ENCODE peak calls at places on chromosomes 6 and 20, in seven cellular contexts. One of them, this sample, is unnamed.

GRCh38 chr6:137775720-137776119 is 91.3 kb upstream of the TNFAIP3 start:
- DNase-seq in astrocyte: no peak
- DNase-seq in MM.1S: no peak
- DNase-seq in neuronal stem cell: no peak
- DNase-seq in DND-41: no peak
- DNase-seq in IMR-90: no peak
- DNase-seq in endothelial cell of umbilical vein: peak
- DNase-seq in this sample: no peak

GRCh38 chr6:89941031-89941775 is 46.9 kb downstream of the GJA10 start:
- DNase-seq in IMR-90: no peak
- DNase-seq in MM.1S: no peak
- DNase-seq in DND-41: no peak
- DNase-seq in endothelial cell of umbilical vein: no peak
- DNase-seq in neuronal stem cell: no peak
- DNase-seq in astrocyte: peak
- DNase-seq in this sample: peak

GRCh38 chr20:63547484-63548480 is at the start of gene SRMS:
- DNase-seq in IMR-90: no peak
- DNase-seq in DND-41: no peak
- DNase-seq in endothelial cell of umbilical vein: no peak
- DNase-seq in MM.1S: no peak
- DNase-seq in astrocyte: no peak
- DNase-seq in neuronal stem cell: no peak
- DNase-seq in this sample: no peak

GRCh38 chr6:150167479-150167873 is 24.6 kb downstream of the PPP1R14C start:
- DNase-seq in DND-41: no peak
- DNase-seq in astrocyte: no peak
- DNase-seq in MM.1S: no peak
- DNase-seq in IMR-90: no peak
- DNase-seq in neuronal stem cell: no peak
- DNase-seq in endothelial cell of umbilical vein: no peak
- DNase-seq in this sample: no peak

GRCh38 chr6:152273638-152274037 is 363.5 kb downstream of the SYNE1 start:
- DNase-seq in neuronal stem cell: peak
- DNase-seq in astrocyte: peak
- DNase-seq in endothelial cell of umbilical vein: no peak
- DNase-seq in DND-41: no peak
- DNase-seq in IMR-90: no peak
- DNase-seq in MM.1S: no peak
- DNase-seq in this sample: peak

GRCh38 chr6:130282234-130282995 is 59.7 kb upstream of the SAMD3 start:
- DNase-seq in DND-41: no peak
- DNase-seq in neuronal stem cell: no peak
- DNase-seq in astrocyte: peak
- DNase-seq in IMR-90: peak
- DNase-seq in endothelial cell of umbilical vein: peak
- DNase-seq in MM.1S: peak
- DNase-seq in this sample: peak

GRCh38 chr6:125095501-125096301 is 57.9 kb upstream of the TPD52L1 start:
- DNase-seq in neuronal stem cell: no peak
- DNase-seq in IMR-90: peak
- DNase-seq in endothelial cell of umbilical vein: peak
- DNase-seq in DND-41: no peak
- DNase-seq in MM.1S: no peak
- DNase-seq in astrocyte: peak
- DNase-seq in this sample: peak

GRCh38 chr6:44653761-44654218 is 266.3 kb downstream of the CDC5L start:
- DNase-seq in endothelial cell of umbilical vein: peak
- DNase-seq in DND-41: no peak
- DNase-seq in MM.1S: no peak
- DNase-seq in neuronal stem cell: no peak
- DNase-seq in IMR-90: peak
- DNase-seq in astrocyte: peak
- DNase-seq in this sample: peak

GRCh38 chr6:30754631-30755030 is 10.3 kb upstream of the IER3 start:
- DNase-seq in astrocyte: peak
- DNase-seq in DND-41: no peak
- DNase-seq in IMR-90: peak
- DNase-seq in MM.1S: no peak
- DNase-seq in endothelial cell of umbilical vein: no peak
- DNase-seq in neuronal stem cell: no peak
- DNase-seq in this sample: no peak

GRCh38 chr6:146337376-146337775 is 206.3 kb upstream of the RAB32 start:
- DNase-seq in endothelial cell of umbilical vein: peak
- DNase-seq in MM.1S: no peak
- DNase-seq in DND-41: no peak
- DNase-seq in neuronal stem cell: no peak
- DNase-seq in astrocyte: no peak
- DNase-seq in IMR-90: no peak
- DNase-seq in this sample: peak

GRCh38 chr6:56759521-56759920 is 116.8 kb upstream of the DST start:
- DNase-seq in neuronal stem cell: peak
- DNase-seq in endothelial cell of umbilical vein: no peak
- DNase-seq in DND-41: no peak
- DNase-seq in IMR-90: no peak
- DNase-seq in MM.1S: peak
- DNase-seq in astrocyte: no peak
- DNase-seq in this sample: no peak

GRCh38 chr20:41176711-41177552 is 39.6 kb downstream of the PLCG1 start:
- DNase-seq in neuronal stem cell: no peak
- DNase-seq in IMR-90: no peak
- DNase-seq in MM.1S: no peak
- DNase-seq in DND-41: no peak
- DNase-seq in endothelial cell of umbilical vein: no peak
- DNase-seq in astrocyte: no peak
- DNase-seq in this sample: no peak

GRCh38 chr6:4491501-4492260 is 284.5 kb upstream of the CDYL start:
- DNase-seq in endothelial cell of umbilical vein: peak
- DNase-seq in IMR-90: peak
- DNase-seq in DND-41: no peak
- DNase-seq in MM.1S: no peak
- DNase-seq in neuronal stem cell: no peak
- DNase-seq in astrocyte: no peak
- DNase-seq in this sample: peak

GRCh38 chr20:600141-600540 is 10.0 kb downstream of the TCF15 start:
- DNase-seq in DND-41: no peak
- DNase-seq in IMR-90: no peak
- DNase-seq in neuronal stem cell: no peak
- DNase-seq in endothelial cell of umbilical vein: no peak
- DNase-seq in astrocyte: no peak
- DNase-seq in MM.1S: no peak
- DNase-seq in this sample: no peak

GRCh38 chr6:168925671-168926070 is 328.0 kb downstream of the THBS2 start:
- DNase-seq in neuronal stem cell: no peak
- DNase-seq in IMR-90: no peak
- DNase-seq in astrocyte: no peak
- DNase-seq in MM.1S: no peak
- DNase-seq in DND-41: no peak
- DNase-seq in endothelial cell of umbilical vein: no peak
- DNase-seq in this sample: no peak

GRCh38 chr6:150492507-150492906 is 107.2 kb upstream of the PLEKHG1 start:
- DNase-seq in neuronal stem cell: no peak
- DNase-seq in MM.1S: no peak
- DNase-seq in endothelial cell of umbilical vein: no peak
- DNase-seq in DND-41: no peak
- DNase-seq in IMR-90: no peak
- DNase-seq in astrocyte: no peak
- DNase-seq in this sample: no peak

GRCh38 chr20:62369508-62370114 is 2.5 kb upstream of the LAMA5 start:
- DNase-seq in MM.1S: no peak
- DNase-seq in neuronal stem cell: no peak
- DNase-seq in astrocyte: no peak
- DNase-seq in IMR-90: no peak
- DNase-seq in DND-41: no peak
- DNase-seq in endothelial cell of umbilical vein: no peak
- DNase-seq in this sample: no peak
- H3K4me3 ChIP-seq in MM.1S: no peak
- H3K4me3 ChIP-seq in neuronal stem cell: no peak
- H3K4me3 ChIP-seq in astrocyte: no peak
- H3K4me3 ChIP-seq in IMR-90: no peak
- H3K4me3 ChIP-seq in DND-41: no peak
- H3K4me3 ChIP-seq in endothelial cell of umbilical vein: no peak
- H3K4me3 ChIP-seq in this sample: peak

GRCh38 chr20:50242178-50242514 is 51.5 kb downstream of the CEBPB start:
- DNase-seq in endothelial cell of umbilical vein: no peak
- DNase-seq in neuronal stem cell: no peak
- DNase-seq in IMR-90: no peak
- DNase-seq in DND-41: no peak
- DNase-seq in MM.1S: no peak
- DNase-seq in astrocyte: no peak
- DNase-seq in this sample: no peak
- H3K9ac ChIP-seq in endothelial cell of umbilical vein: no peak
- H3K9ac ChIP-seq in neuronal stem cell: no peak
- H3K9ac ChIP-seq in IMR-90: no peak
- H3K9ac ChIP-seq in DND-41: no peak
- H3K9ac ChIP-seq in MM.1S: no peak
- H3K9ac ChIP-seq in astrocyte: peak
- H3K9ac ChIP-seq in this sample: no peak

GRCh38 chr6:10542135-10542689 is 21.1 kb downstream of the GCNT2 start:
- DNase-seq in astrocyte: no peak
- DNase-seq in endothelial cell of umbilical vein: no peak
- DNase-seq in neuronal stem cell: no peak
- DNase-seq in IMR-90: no peak
- DNase-seq in DND-41: no peak
- DNase-seq in MM.1S: no peak
- DNase-seq in this sample: no peak

GRCh38 chr6:10543488-10543887 is 22.3 kb downstream of the GCNT2 start:
- DNase-seq in IMR-90: no peak
- DNase-seq in MM.1S: no peak
- DNase-seq in astrocyte: no peak
- DNase-seq in DND-41: no peak
- DNase-seq in endothelial cell of umbilical vein: no peak
- DNase-seq in neuronal stem cell: no peak
- DNase-seq in this sample: no peak

GRCh38 chr6:10540073-10540746 is 19.1 kb downstream of the GCNT2 start:
- DNase-seq in DND-41: no peak
- DNase-seq in astrocyte: no peak
- DNase-seq in neuronal stem cell: no peak
- DNase-seq in endothelial cell of umbilical vein: no peak
- DNase-seq in MM.1S: no peak
- DNase-seq in IMR-90: no peak
- DNase-seq in this sample: no peak

GRCh38 chr6:10537726-10538125 is 16.6 kb downstream of the GCNT2 start:
- DNase-seq in neuronal stem cell: no peak
- DNase-seq in endothelial cell of umbilical vein: no peak
- DNase-seq in DND-41: no peak
- DNase-seq in MM.1S: no peak
- DNase-seq in astrocyte: no peak
- DNase-seq in IMR-90: no peak
- DNase-seq in this sample: no peak

DNA sequence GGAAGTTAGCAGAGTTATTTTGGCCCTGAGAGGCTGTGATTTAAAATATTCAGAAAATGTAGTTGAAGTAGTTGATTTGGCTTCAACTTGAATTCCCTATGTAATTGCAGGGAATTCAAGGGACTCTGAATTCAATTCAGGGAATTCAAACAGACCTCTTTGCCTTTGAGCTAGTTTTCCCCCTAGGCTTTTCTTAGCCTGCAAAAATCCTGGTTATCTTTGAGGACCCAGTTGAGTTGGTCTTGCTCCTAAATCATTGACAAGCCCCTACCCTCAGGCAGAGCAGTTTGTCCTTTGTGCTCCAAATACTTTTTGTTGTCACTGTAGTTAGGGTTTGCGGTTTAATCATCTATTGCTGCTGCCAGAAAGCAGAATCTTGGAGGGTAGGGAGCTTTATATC is 20.4 kb downstream of the GCNT2 start:
- DNase-seq in neuronal stem cell: no peak
- DNase-seq in MM.1S: no peak
- DNase-seq in DND-41: no peak
- DNase-seq in astrocyte: no peak
- DNase-seq in endothelial cell of umbilical vein: no peak
- DNase-seq in IMR-90: no peak
- DNase-seq in this sample: no peak
- H2AFZ ChIP-seq in neuronal stem cell: no peak
- H2AFZ ChIP-seq in MM.1S: no peak
- H2AFZ ChIP-seq in DND-41: no peak
- H2AFZ ChIP-seq in astrocyte: no peak
- H2AFZ ChIP-seq in endothelial cell of umbilical vein: no peak
- H2AFZ ChIP-seq in IMR-90: no peak
- H2AFZ ChIP-seq in this sample: no peak

GRCh38 chr20:4150095-4150492 is 134.7 kb upstream of the RNF24 start:
- DNase-seq in MM.1S: no peak
- DNase-seq in IMR-90: peak
- DNase-seq in astrocyte: peak
- DNase-seq in neuronal stem cell: no peak
- DNase-seq in endothelial cell of umbilical vein: peak
- DNase-seq in DND-41: no peak
- DNase-seq in this sample: peak
- H3K4me3 ChIP-seq in MM.1S: no peak
- H3K4me3 ChIP-seq in IMR-90: peak
- H3K4me3 ChIP-seq in astrocyte: peak
- H3K4me3 ChIP-seq in neuronal stem cell: peak
- H3K4me3 ChIP-seq in endothelial cell of umbilical vein: peak
- H3K4me3 ChIP-seq in DND-41: peak
- H3K4me3 ChIP-seq in this sample: peak

GRCh38 chr20:20064303-20064702 is 12.0 kb downstream of the CFAP61 start:
- DNase-seq in MM.1S: no peak
- DNase-seq in astrocyte: no peak
- DNase-seq in IMR-90: no peak
- DNase-seq in DND-41: no peak
- DNase-seq in neuronal stem cell: no peak
- DNase-seq in endothelial cell of umbilical vein: no peak
- DNase-seq in this sample: no peak

GRCh38 chr20:20065366-20065765 is 13.0 kb downstream of the CFAP61 start:
- DNase-seq in neuronal stem cell: no peak
- DNase-seq in DND-41: no peak
- DNase-seq in endothelial cell of umbilical vein: no peak
- DNase-seq in astrocyte: no peak
- DNase-seq in MM.1S: no peak
- DNase-seq in IMR-90: no peak
- DNase-seq in this sample: no peak

GRCh38 chr20:20060234-20060998 is 8.1 kb downstream of the CFAP61 start:
- DNase-seq in MM.1S: no peak
- DNase-seq in DND-41: peak
- DNase-seq in endothelial cell of umbilical vein: no peak
- DNase-seq in astrocyte: no peak
- DNase-seq in IMR-90: no peak
- DNase-seq in neuronal stem cell: no peak
- DNase-seq in this sample: no peak
- H3K9ac ChIP-seq in MM.1S: no peak
- H3K9ac ChIP-seq in DND-41: no peak
- H3K9ac ChIP-seq in endothelial cell of umbilical vein: no peak
- H3K9ac ChIP-seq in astrocyte: no peak
- H3K9ac ChIP-seq in IMR-90: no peak
- H3K9ac ChIP-seq in neuronal stem cell: no peak
- H3K9ac ChIP-seq in this sample: no peak

DNA sequence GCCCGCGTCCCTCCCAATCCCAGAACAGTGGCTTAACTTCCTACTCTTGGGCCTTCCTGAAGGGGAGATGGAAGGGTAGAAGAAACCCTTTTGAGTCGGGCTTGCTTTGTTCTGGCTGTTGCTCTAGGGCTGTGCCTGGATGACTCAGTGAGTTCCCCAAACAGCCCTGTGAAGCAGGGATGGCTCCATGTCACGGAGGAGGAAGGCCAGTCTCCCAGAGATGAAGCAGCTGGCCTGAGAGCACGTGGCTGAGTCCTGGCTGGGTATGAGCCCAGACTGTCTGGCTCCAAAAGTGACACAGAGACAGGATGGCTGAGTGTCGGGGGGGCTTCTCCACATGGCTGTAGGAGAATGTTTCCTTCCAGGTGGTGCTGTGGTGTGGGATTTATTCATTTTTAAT is 4.6 kb downstream of the SYTL3 start:
- DNase-seq in DND-41: no peak
- DNase-seq in MM.1S: no peak
- DNase-seq in neuronal stem cell: no peak
- DNase-seq in astrocyte: peak
- DNase-seq in endothelial cell of umbilical vein: no peak
- DNase-seq in IMR-90: peak
- DNase-seq in this sample: peak
- H2AFZ ChIP-seq in DND-41: no peak
- H2AFZ ChIP-seq in MM.1S: no peak
- H2AFZ ChIP-seq in neuronal stem cell: peak
- H2AFZ ChIP-seq in astrocyte: peak
- H2AFZ ChIP-seq in endothelial cell of umbilical vein: peak
- H2AFZ ChIP-seq in IMR-90: peak
- H2AFZ ChIP-seq in this sample: peak

This sample was measured in fibroblast of lung.